ENCODE peak calls at places on chromosomes 16 and 17, in seven cellular contexts. Q, I, X, E, F, V and H are unnamed samples.

GRCh38 chr17:44385287-44386181 is 3.9 kb downstream of the ITGA2B start:
- DNase-seq in Q (peak; percentile 97), I (peak; percentile 61), X (peak; percentile 65), E (no peak), F (peak; percentile 95), V (peak; percentile 99), H (peak; percentile 88)

GRCh38 chr17:81578561-81579225 is 26.5 kb upstream of the FAAP100 start:
- DNase-seq in Q (no peak), I (no peak), X (no peak), E (no peak), F (no peak), V (peak; percentile 70), H (no peak)

GRCh38 chr16:29775742-29776408 is 2.2 kb upstream of the ZG16 start:
- DNase-seq in Q (no peak), I (no peak), X (no peak), E (no peak), F (no peak), V (peak; percentile 54), H (no peak)

GRCh38 chr16:73217654-73218053 is 169.7 kb upstream of the ZFHX3 start:
- DNase-seq in Q (no peak), I (no peak), X (no peak), E (no peak), F (no peak), V (no peak), H (no peak)

GRCh38 chr17:42849451-42850157 is 1.4 kb upstream of the AOC3 start:
- DNase-seq in Q (no peak), I (no peak), X (no peak), E (no peak), F (no peak), V (peak; percentile 60), H (no peak)

GRCh38 chr17:43673516-43674323 is 12.0 kb upstream of the MEOX1 start:
- DNase-seq in Q (peak; percentile 79), I (peak; percentile 49), X (peak; percentile 67), E (no peak), F (peak; percentile 93), V (peak; percentile 67), H (peak; percentile 64)

GRCh38 chr16:12497558-12497957 is 306.1 kb downstream of the CPPED1 start:
- DNase-seq in Q (no peak), I (no peak), X (no peak), E (no peak), F (no peak), V (no peak), H (no peak)

GRCh38 chr16:52629296-52629695 is 82.4 kb upstream of the TOX3 start:
- DNase-seq in Q (no peak), I (no peak), X (no peak), E (no peak), F (no peak), V (no peak), H (no peak)

GRCh38 chr16:77897038-77897437 is 108.7 kb downstream of the VAT1L start:
- DNase-seq in Q (peak; percentile 25), I (no peak), X (no peak), E (no peak), F (no peak), V (no peak), H (no peak)

GRCh38 chr17:65173284-65173793 is 36.2 kb downstream of the RGS9 start:
- DNase-seq in Q (peak; percentile 71), I (no peak), X (no peak), E (no peak), F (peak; percentile 49), V (peak; percentile 89), H (no peak)
- TF ChIP-seq JUND in Q (no peak), I (no peak), X (no peak), E (no peak), F (no peak), V (peak; percentile 51), H (no peak)

GRCh38 chr17:1830288-1830687 is 483 bp downstream of the RPA1 start:
- DNase-seq in Q (peak; percentile 27), I (no peak), X (peak; percentile 8), E (no peak), F (peak; percentile 49), V (peak; percentile 9), H (no peak)

GRCh38 chr17:1829189-1829578 is 518 bp downstream of the SMYD4 start:
- DNase-seq in Q (no peak), I (no peak), X (peak; percentile 13), E (no peak), F (no peak), V (no peak), H (no peak)

GRCh38 chr17:1834378-1835149 is 4.8 kb downstream of the RPA1 start:
- DNase-seq in Q (no peak), I (no peak), X (no peak), E (peak; percentile 96), F (no peak), V (no peak), H (no peak)

GRCh38 chr17:1829579-1830257 is at the start of the genes RPA1 and SMYD4:
- DNase-seq in Q (peak; percentile 99), I (peak; percentile 63), X (peak; percentile 75), E (peak; percentile 48), F (peak; percentile 91), V (peak; percentile 95), H (peak; percentile 89)
- TF ChIP-seq JUND in Q (no peak), I (no peak), X (no peak), E (no peak), F (no peak), V (no peak), H (no peak)

GRCh38 chr17:79944821-79945391 is 90.8 kb downstream of the TBC1D16 start:
- DNase-seq in Q (peak; percentile 35), I (no peak), X (no peak), E (no peak), F (no peak), V (no peak), H (no peak)

GRCh38 chr17:79942591-79943353 is 92.9 kb downstream of the TBC1D16 start:
- DNase-seq in Q (no peak), I (no peak), X (no peak), E (no peak), F (no peak), V (no peak), H (peak; percentile 78)

GRCh38 chr17:79942011-79942405 is 93.7 kb downstream of the TBC1D16 start:
- DNase-seq in Q (no peak), I (no peak), X (no peak), E (no peak), F (no peak), V (peak; percentile 39), H (no peak)

GRCh38 chr17:79944251-79944812 is 91.3 kb downstream of the TBC1D16 start:
- DNase-seq in Q (peak; percentile 43), I (no peak), X (no peak), E (no peak), F (no peak), V (no peak), H (no peak)

GRCh38 chr17:79943354-79944241 is 92.1 kb downstream of the TBC1D16 start:
- DNase-seq in Q (no peak), I (no peak), X (no peak), E (no peak), F (no peak), V (no peak), H (no peak)
- TF ChIP-seq JUND in Q (no peak), I (no peak), X (no peak), E (no peak), F (no peak), V (no peak), H (no peak)

GRCh38 chr17:66691644-66692500 is 143.0 kb upstream of the CACNG5 start:
- DNase-seq in Q (no peak), I (no peak), X (no peak), E (no peak), F (no peak), V (no peak), H (peak; percentile 36)
- TF ChIP-seq JUND in Q (no peak), I (no peak), X (no peak), E (no peak), F (no peak), V (no peak), H (no peak)

GRCh38 chr16:89711601-89712475 is 8.9 kb downstream of the VPS9D1 start:
- DNase-seq in Q (peak; percentile 100), I (peak; percentile 73), X (no peak), E (no peak), F (peak; percentile 91), V (peak; percentile 98), H (peak; percentile 95)
- TF ChIP-seq JUND in Q (no peak), I (no peak), X (no peak), E (no peak), F (no peak), V (no peak), H (no peak)

DNA sequence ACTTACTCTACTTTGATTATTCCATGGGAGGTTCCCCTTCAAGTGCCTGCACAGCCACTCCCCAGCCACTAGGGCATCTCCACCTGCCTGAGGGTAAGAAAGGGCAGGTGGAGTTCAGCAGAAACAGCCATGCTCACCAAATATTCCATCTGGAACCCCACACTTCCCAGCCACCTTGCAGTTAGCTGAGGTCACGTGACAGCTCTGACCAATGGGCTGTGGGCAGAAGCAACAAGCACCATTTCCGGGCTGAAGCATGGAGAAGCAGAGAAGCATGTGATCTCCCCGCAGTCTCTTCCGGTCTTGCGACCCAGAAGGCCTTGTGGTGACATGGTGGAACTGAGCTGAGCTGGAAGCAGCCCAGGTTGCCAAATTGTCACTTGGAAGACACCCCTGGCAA is 108.6 kb downstream of the CCT6B start:
- DNase-seq in Q (no peak), I (peak; percentile 4), X (no peak), E (no peak), F (no peak), V (peak; percentile 62), H (no peak)
- TF ChIP-seq JUND in Q (no peak), I (no peak), X (no peak), E (no peak), F (no peak), V (no peak), H (no peak)

DNA sequence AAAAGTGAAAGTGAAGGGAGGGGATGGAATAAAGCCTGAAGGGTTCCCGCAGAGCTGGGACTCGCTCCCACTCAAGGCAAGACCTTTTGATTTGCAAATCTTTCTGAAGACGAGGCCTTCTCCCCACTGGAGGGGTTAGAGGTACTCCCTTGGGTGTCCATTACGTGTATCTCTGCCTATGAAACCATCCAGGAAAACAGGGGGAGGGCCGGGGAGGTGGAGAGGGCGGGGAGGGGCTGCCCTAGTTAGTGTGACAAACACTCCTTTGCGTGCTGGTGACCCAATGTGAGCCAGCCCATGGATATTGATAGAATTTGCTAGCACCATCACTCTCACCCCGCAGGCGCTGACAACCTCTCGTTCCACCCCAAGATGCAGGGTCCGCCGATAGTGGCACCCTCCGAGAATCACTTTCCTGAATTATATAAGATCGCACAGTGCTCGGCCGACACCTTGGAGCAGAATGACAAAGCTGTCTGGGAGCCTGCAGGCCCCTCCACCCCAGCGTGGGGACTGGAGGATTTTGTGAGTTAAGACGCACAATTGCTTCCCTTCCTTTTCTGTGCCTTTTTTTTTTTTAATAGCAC is 155.1 kb downstream of the C16orf78 start:
- DNase-seq in Q (peak; percentile 48), I (no peak), X (no peak), E (no peak), F (no peak), V (no peak), H (no peak)
- TF ChIP-seq JUND in Q (no peak), I (no peak), X (no peak), E (no peak), F (no peak), V (no peak), H (no peak)